ENCODE peak calls at places on chromosomes 6 and 20, in six cellular contexts. Z is A549, E is lower lobe of right lung, G is tibial nerve, T is DND-41, N is GM13976. M is an unnamed sample.

GRCh38 chr6:70111737-70112136 is 191.1 kb downstream of the COL9A1 start:
- DNase-seq in G (no peak), T (no peak), N (no peak), Z (no peak), E (no peak), M (no peak)

GRCh38 chr6:137415834-137416190 is 78.4 kb downstream of the OLIG3 start:
- DNase-seq in N (no peak), T (no peak), G (no peak), E (no peak), Z (no peak), M (no peak)

GRCh38 chr20:25277941-25278521 is 30.1 kb downstream of the PYGB start:
- DNase-seq in T (no peak), Z (no peak), N (no peak), G (peak; percentile 1), E (peak; percentile 27), M (no peak)

GRCh38 chr6:73519943-73520687 is 717 bp downstream of the EEF1A1 start:
- DNase-seq in N (peak; percentile 55), T (peak; percentile 76), G (peak; percentile 44), Z (no peak), E (peak; percentile 85), M (peak; percentile 49)

GRCh38 chr6:127918506-127919427 is 17.9 kb upstream of the THEMIS start:
- DNase-seq in N (no peak), Z (no peak), E (no peak), G (no peak), T (peak; percentile 26), M (no peak)

GRCh38 chr20:44613575-44613974 is 31.2 kb downstream of the PKIG start:
- DNase-seq in Z (no peak), N (no peak), E (peak; percentile 6), T (no peak), G (no peak), M (no peak)

GRCh38 chr20:25533920-25534700 is 51.2 kb downstream of the NINL start:
- DNase-seq in Z (no peak), G (no peak), E (no peak), N (no peak), T (no peak), M (no peak)

GRCh38 chr20:50691585-50692552 is 527 bp upstream of the RIPOR3 start:
- DNase-seq in Z (no peak), E (no peak), N (no peak), T (no peak), G (no peak), M (peak; percentile 15)

GRCh38 chr6:125174626-125175025 is 21.1 kb downstream of the TPD52L1 start:
- DNase-seq in T (no peak), N (no peak), Z (no peak), G (no peak), E (no peak), M (no peak)

GRCh38 chr6:7328159-7328713 is 15.2 kb upstream of the SSR1 start:
- DNase-seq in Z (no peak), E (no peak), T (no peak), G (no peak), N (no peak), M (no peak)

GRCh38 chr6:21556506-21556905 is 37.0 kb upstream of the SOX4 start:
- DNase-seq in Z (no peak), E (no peak), N (no peak), T (no peak), G (no peak), M (no peak)
- TF ChIP-seq CTCF in Z (no peak), E (no peak), N (no peak), T (no peak), G (no peak), M (no peak)

DNA sequence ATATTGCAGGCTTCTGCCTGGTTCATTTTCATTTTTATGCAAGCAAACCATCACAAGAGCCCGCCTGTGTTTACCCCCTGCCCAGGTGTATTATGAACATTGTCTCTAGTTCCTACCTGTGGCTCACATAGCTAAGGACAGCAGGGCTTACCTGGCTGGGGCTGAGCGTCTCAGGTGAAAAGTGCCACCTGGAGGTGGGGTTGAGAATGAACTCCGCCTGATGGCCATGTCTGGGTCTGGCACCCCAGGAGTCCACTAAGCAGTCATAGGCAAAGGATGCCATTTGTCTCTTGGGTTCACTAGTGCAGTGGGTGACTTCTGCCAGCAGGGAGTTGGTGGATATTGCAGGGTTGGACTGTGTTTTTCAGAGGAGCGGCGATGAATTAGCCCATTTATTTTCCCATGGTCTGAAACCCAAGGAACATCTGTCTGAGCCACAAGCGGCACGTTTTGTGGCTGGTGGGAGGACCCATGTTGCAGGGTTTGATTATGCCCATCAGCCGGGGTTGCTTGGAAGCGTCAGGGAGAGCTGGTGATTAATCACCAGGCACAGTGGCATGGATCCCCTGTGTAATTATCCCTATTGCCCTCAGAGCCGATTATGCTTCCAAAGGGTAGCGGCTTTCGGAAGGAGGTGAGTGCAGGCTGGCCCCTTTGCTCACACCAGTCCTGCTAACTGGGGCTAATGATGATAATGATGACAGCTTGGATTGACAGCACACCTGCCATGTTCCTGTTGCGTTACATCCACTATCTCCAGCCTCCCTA is 92.2 kb downstream of the CDH26 start:
- DNase-seq in G (no peak), E (no peak), Z (peak; percentile 23), N (no peak), T (no peak), M (no peak)
- TF ChIP-seq CTCF in G (no peak), E (peak; percentile 41), Z (peak; percentile 18), N (no peak), T (peak; percentile 44), M (peak; percentile 59)

DNA sequence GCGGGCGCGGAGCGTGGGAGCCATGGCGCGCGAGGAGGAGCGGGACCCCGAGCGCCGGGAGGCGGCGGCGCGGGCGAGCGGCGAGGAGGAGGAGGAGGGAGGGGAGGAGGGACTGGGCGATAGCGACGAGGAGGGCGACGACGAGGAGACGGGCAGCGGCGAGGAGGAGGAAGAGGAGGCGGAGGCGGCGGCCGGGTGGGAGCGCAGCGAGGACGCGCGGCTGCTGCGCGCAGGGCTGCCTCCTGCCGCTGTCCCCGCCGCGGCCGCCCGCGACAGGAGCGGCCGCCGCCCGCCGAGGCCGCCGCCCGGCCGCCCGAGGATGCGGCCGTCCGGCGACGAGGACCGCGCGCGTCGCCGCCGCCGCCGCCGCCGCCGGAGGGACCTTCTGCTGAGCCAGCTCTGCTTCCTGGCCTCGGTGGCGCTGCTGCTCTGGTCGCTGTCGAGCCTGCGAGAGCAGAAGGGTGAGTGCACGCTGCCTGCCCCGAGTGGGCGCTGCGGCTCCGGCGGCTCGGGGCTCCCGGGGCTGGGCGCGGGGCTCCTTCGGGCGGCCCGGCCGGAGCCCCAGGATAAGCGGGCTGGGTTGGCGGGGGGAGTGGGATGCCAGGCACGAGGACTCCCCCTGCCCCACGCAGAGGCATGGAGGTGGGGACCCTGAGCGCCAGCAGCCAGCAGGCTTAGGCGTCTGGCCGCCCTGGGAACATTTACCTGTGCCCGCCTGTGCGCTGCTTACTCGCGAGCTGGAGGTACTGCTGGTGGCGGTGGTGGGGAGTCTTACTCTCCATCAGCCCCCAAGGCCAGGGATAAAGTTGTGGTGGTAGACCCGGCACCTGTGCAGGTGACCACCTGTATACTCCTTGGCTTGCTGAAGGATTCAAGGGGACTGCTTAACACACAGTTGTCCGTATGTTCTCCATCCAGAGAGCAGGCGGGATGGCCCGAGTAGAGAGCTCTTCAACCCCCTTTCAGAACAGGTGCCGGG is at the start of gene SLC24A3:
- DNase-seq in E (peak; percentile 90), Z (peak; percentile 33), G (no peak), N (peak; percentile 73), T (no peak), M (peak; percentile 58)
- TF ChIP-seq CTCF in E (peak; percentile 51), Z (peak; percentile 17), G (no peak), N (no peak), T (no peak), M (peak; percentile 67)

GRCh38 chr6:3194535-3195376 is 32.7 kb downstream of the TUBB2B start:
- DNase-seq in T (peak; percentile 8), G (no peak), E (no peak), Z (no peak), N (peak; percentile 62), M (peak; percentile 48)

GRCh38 chr6:3195377-3195694 is 32.1 kb downstream of the TUBB2B start:
- DNase-seq in Z (no peak), E (no peak), T (no peak), N (no peak), G (no peak), M (no peak)

GRCh38 chr6:3195695-3196497 is 31.6 kb downstream of the TUBB2B start:
- DNase-seq in T (no peak), G (no peak), Z (peak; percentile 31), N (no peak), E (no peak), M (peak; percentile 54)

GRCh38 chr6:3193102-3193837 is 34.2 kb downstream of the TUBB2B start:
- DNase-seq in T (no peak), G (no peak), E (no peak), N (no peak), Z (no peak), M (peak; percentile 45)

DNA sequence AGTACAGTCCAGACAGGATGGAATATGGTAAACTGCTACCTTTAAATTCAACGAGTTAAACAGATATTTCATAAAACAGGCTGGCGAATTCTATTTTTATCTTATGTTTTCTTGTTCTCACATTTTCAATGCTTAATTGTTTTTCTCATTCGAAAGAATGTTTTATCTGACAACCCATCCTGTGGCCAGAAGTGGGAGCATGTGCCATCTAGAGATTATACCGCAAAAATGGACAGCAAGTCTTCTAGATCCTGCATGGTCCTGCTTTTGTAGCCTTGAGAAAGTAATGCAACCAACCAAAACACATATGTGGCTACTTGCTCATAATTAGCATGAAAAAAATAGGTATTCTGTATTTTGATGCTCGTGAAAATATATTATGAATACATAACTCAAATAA is 30.7 kb downstream of the TUBB2B start:
- DNase-seq in N (no peak), E (no peak), T (no peak), G (no peak), Z (no peak), M (no peak)
- TF ChIP-seq CTCF in N (no peak), E (no peak), T (no peak), G (no peak), Z (no peak), M (no peak)

GRCh38 chr6:107179004-107179403 is 63.7 kb upstream of the BEND3 start:
- DNase-seq in E (no peak), N (no peak), T (peak; percentile 26), G (no peak), Z (no peak), M (peak; percentile 12)
- TF ChIP-seq CTCF in E (peak; percentile 8), N (no peak), T (peak; percentile 45), G (no peak), Z (peak; percentile 24), M (peak; percentile 44)

DNA sequence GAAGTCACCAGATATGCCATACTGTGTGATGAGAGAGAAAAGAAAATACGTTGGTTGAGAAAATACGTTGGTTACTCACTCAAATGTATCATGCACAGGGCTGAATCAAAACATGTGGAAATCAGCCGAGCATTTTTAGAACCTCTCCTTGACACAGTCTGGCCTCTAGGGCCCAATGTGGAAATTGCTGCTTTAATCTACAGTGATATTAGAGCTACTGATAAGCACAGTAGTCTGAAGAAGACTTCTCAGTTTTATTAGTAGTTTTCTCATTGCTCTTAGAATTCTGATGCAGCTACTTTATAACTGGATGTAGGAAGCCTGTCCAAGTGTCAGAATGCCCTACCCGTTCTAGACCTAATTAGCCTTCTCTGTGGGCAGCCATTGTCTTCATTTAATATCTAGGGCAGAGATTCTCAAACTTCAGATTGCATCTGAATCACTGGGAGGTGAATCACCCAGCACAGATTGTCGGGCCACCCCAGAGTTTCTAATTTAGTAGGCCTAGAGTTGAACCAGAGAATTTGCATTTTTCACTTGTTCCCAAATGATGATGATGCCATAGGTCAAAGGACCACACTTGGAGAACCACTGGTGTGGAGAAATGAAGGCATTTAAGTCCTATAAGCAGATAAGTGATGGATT is 229.1 kb downstream of the PLCB1 start:
- DNase-seq in T (no peak), N (no peak), E (no peak), Z (no peak), G (no peak), M (no peak)
- TF ChIP-seq CTCF in T (peak; percentile 24), N (no peak), E (no peak), Z (no peak), G (no peak), M (no peak)

M was measured in neural crest cell.